ENCODE peak calls at places on chromosome 15, in five cellular contexts. One of them, this sample, is unnamed.

GRCh38 chr15:68420186-68420684 is 11.7 kb downstream of the ITGA11 start:
- DNase-seq in colonic mucosa: peak
- DNase-seq in CD8-positive, alpha-beta T cell: no peak
- DNase-seq in HCT116: no peak
- DNase-seq in AG10803: no peak
- DNase-seq in this sample: no peak

GRCh38 chr15:77266708-77267387 is 153.1 kb downstream of the PEAK1 start:
- DNase-seq in colonic mucosa: no peak
- DNase-seq in CD8-positive, alpha-beta T cell: no peak
- DNase-seq in HCT116: peak
- DNase-seq in AG10803: peak
- DNase-seq in this sample: no peak

GRCh38 chr15:63250312-63250965 is 27.0 kb upstream of the APH1B start:
- DNase-seq in colonic mucosa: no peak
- DNase-seq in CD8-positive, alpha-beta T cell: no peak
- DNase-seq in HCT116: no peak
- DNase-seq in AG10803: peak
- DNase-seq in this sample: no peak

GRCh38 chr15:70582143-70582945 is 181.0 kb downstream of the UACA start:
- DNase-seq in colonic mucosa: no peak
- DNase-seq in CD8-positive, alpha-beta T cell: no peak
- DNase-seq in HCT116: no peak
- DNase-seq in AG10803: peak
- DNase-seq in this sample: no peak

GRCh38 chr15:45572627-45573026 is 14.6 kb upstream of the BLOC1S6 start:
- DNase-seq in colonic mucosa: no peak
- DNase-seq in CD8-positive, alpha-beta T cell: no peak
- DNase-seq in HCT116: no peak
- DNase-seq in AG10803: no peak
- DNase-seq in this sample: no peak

GRCh38 chr15:25055356-25056068 is 100.7 kb downstream of the SNRPN start:
- DNase-seq in colonic mucosa: peak
- DNase-seq in CD8-positive, alpha-beta T cell: no peak
- DNase-seq in HCT116: no peak
- DNase-seq in AG10803: no peak
- DNase-seq in this sample: no peak

GRCh38 chr15:78810377-78811123 is 714 bp downstream of the ADAMTS7 start:
- DNase-seq in colonic mucosa: peak
- DNase-seq in CD8-positive, alpha-beta T cell: no peak
- DNase-seq in HCT116: no peak
- DNase-seq in AG10803: peak
- DNase-seq in this sample: peak

GRCh38 chr15:27495963-27496459 is 525.0 kb downstream of the GABRG3 start:
- DNase-seq in colonic mucosa: no peak
- DNase-seq in CD8-positive, alpha-beta T cell: no peak
- DNase-seq in HCT116: no peak
- DNase-seq in AG10803: no peak
- DNase-seq in this sample: no peak

GRCh38 chr15:94286581-94286980 is 55.2 kb downstream of the MCTP2 start:
- DNase-seq in colonic mucosa: no peak
- DNase-seq in CD8-positive, alpha-beta T cell: no peak
- DNase-seq in HCT116: no peak
- DNase-seq in AG10803: no peak
- DNase-seq in this sample: no peak

GRCh38 chr15:70447927-70448698 is 315.2 kb downstream of the UACA start:
- DNase-seq in colonic mucosa: peak
- DNase-seq in CD8-positive, alpha-beta T cell: peak
- DNase-seq in HCT116: no peak
- DNase-seq in AG10803: no peak
- DNase-seq in this sample: no peak

GRCh38 chr15:33282226-33283020 is 28.3 kb upstream of the RYR3 start:
- DNase-seq in colonic mucosa: no peak
- DNase-seq in CD8-positive, alpha-beta T cell: no peak
- DNase-seq in HCT116: no peak
- DNase-seq in AG10803: no peak
- DNase-seq in this sample: no peak

GRCh38 chr15:58931985-58932384 is 1.5 kb downstream of the SLTM start:
- DNase-seq in colonic mucosa: peak
- DNase-seq in CD8-positive, alpha-beta T cell: no peak
- DNase-seq in HCT116: no peak
- DNase-seq in AG10803: peak
- DNase-seq in this sample: peak

GRCh38 chr15:45903283-45903682 is 268.5 kb downstream of the SQOR start:
- DNase-seq in colonic mucosa: no peak
- DNase-seq in CD8-positive, alpha-beta T cell: no peak
- DNase-seq in HCT116: no peak
- DNase-seq in AG10803: no peak
- DNase-seq in this sample: no peak

GRCh38 chr15:40420793-40421192 is 15.2 kb downstream of the IVD start:
- DNase-seq in colonic mucosa: peak
- DNase-seq in CD8-positive, alpha-beta T cell: no peak
- DNase-seq in HCT116: peak
- DNase-seq in AG10803: no peak
- DNase-seq in this sample: no peak

GRCh38 chr15:96261575-96262034 is 68.9 kb upstream of the NR2F2 start:
- DNase-seq in colonic mucosa: no peak
- DNase-seq in CD8-positive, alpha-beta T cell: no peak
- DNase-seq in HCT116: no peak
- DNase-seq in AG10803: no peak
- DNase-seq in this sample: no peak

GRCh38 chr15:93042211-93042610 is 46.8 kb downstream of the RGMA start:
- DNase-seq in colonic mucosa: no peak
- DNase-seq in CD8-positive, alpha-beta T cell: no peak
- DNase-seq in HCT116: no peak
- DNase-seq in AG10803: no peak
- DNase-seq in this sample: no peak

GRCh38 chr15:77191230-77191834 is 120.4 kb upstream of the TSPAN3 start:
- DNase-seq in colonic mucosa: no peak
- DNase-seq in CD8-positive, alpha-beta T cell: no peak
- DNase-seq in HCT116: no peak
- DNase-seq in AG10803: no peak
- DNase-seq in this sample: no peak

GRCh38 chr15:70357453-70357852 is 259.7 kb upstream of the TLE3 start:
- DNase-seq in colonic mucosa: no peak
- DNase-seq in CD8-positive, alpha-beta T cell: peak
- DNase-seq in HCT116: no peak
- DNase-seq in AG10803: no peak
- DNase-seq in this sample: no peak

GRCh38 chr15:78661001-78661400 is 20.0 kb upstream of the CHRNB4 start:
- DNase-seq in colonic mucosa: no peak
- DNase-seq in CD8-positive, alpha-beta T cell: no peak
- DNase-seq in HCT116: no peak
- DNase-seq in AG10803: no peak
- DNase-seq in this sample: no peak

GRCh38 chr15:44045661-44046060 is 149.4 kb downstream of the FRMD5 start:
- DNase-seq in colonic mucosa: no peak
- DNase-seq in CD8-positive, alpha-beta T cell: no peak
- DNase-seq in HCT116: no peak
- DNase-seq in AG10803: no peak
- DNase-seq in this sample: no peak

GRCh38 chr15:49370782-49371181 is 52.3 kb upstream of the FGF7 start:
- DNase-seq in colonic mucosa: no peak
- DNase-seq in CD8-positive, alpha-beta T cell: no peak
- DNase-seq in HCT116: peak
- DNase-seq in AG10803: peak
- DNase-seq in this sample: no peak
- TF ChIP-seq CTCF in colonic mucosa: no peak
- TF ChIP-seq CTCF in CD8-positive, alpha-beta T cell: no peak
- TF ChIP-seq CTCF in HCT116: peak
- TF ChIP-seq CTCF in AG10803: peak
- TF ChIP-seq CTCF in this sample: no peak

DNA sequence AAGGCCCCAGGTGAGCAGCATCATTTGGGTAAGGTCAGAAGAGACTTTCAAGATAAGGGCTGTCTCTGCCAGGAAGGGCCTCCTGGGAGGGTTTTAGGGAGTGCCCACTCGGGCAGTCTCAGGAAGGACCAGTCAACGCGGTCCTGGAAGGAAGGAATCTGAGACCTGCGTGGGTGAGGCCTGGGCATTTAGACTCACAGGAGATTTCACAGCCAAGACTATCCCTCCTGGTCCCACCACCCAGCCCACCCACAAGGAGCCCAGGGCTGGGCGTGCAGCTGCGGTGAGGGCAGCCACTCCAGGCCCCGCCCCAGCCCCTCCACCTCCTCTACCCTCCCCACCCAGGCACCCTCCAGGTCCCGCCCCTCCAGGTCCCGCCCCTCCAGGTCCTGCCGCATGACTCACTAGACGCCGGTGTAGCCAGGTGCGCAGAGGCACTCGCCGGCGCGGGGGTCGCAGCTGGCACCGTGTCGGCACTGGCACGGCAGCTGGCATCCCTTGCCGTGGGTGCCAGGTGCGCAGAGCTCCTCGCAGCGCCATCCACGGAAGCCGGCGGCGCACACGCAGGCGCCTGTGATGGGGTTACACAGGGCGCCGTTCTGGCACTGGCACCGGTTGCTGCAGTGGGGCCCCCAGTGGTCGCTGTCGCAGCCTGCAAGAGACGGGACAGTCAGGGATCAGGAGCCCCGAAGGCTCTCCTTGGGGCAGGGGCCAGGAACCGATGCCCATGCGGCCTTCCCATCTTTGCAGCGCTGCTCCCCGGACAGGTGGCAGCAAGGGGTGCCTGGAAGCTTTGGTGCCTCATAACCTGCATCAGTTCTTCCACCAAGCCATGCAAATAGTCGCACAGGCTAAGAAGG is 112.8 kb downstream of the RAB11A start:
- DNase-seq in colonic mucosa: peak
- DNase-seq in CD8-positive, alpha-beta T cell: peak
- DNase-seq in HCT116: peak
- DNase-seq in AG10803: no peak
- DNase-seq in this sample: peak
- TF ChIP-seq CTCF in colonic mucosa: no peak
- TF ChIP-seq CTCF in CD8-positive, alpha-beta T cell: peak
- TF ChIP-seq CTCF in HCT116: peak
- TF ChIP-seq CTCF in AG10803: no peak
- TF ChIP-seq CTCF in this sample: peak

DNA sequence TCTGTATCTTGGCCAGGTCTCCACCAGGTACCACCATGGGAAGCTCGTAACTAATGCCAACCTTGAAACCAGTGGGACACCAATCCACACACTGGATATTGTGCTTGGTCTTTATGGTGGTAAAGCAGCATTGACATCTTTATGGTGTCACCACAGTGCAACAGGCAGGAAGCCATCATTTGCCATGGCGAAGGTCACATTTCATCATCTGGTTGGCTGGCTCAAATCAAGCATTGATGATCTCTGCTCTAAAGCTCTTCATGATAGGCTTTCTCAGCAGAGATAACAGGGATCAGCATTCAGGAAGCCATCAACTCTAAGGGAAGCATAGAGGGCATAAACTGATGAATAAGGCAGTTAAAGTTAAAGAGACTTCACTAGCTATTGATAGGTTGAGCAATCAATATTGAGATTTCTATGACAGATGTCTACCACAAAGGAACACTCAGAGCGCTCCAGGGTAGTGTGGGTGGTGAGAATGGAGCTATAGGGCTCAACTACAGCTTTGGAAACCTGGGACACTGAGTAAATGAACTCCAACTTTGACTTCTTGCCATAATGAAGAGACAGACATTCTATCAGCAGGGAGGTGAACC is 54.1 kb upstream of the ACTC1 start:
- DNase-seq in colonic mucosa: no peak
- DNase-seq in CD8-positive, alpha-beta T cell: no peak
- DNase-seq in HCT116: no peak
- DNase-seq in AG10803: no peak
- DNase-seq in this sample: no peak
- TF ChIP-seq CTCF in colonic mucosa: no peak
- TF ChIP-seq CTCF in CD8-positive, alpha-beta T cell: no peak
- TF ChIP-seq CTCF in HCT116: no peak
- TF ChIP-seq CTCF in AG10803: no peak
- TF ChIP-seq CTCF in this sample: no peak

DNA sequence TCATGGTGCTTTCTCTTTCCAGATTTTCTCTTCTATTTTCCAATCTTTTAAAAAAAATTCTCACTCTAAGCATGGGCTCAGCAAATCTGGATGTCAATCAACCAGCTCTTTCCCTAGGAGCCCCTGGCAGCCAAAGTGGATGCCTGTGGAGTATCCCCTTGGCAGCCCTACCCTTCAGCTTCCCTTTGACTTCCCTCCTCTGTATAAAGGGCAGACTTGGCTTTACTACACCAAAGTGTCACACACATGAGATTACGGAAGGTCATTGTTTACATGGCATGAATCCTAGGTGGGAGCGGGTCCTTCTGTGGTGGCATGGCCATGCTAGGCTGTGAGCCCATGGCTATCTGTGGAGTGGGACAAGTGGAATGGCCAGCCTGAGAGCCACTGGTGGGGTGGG is 379.9 kb downstream of the GABRB3 start:
- DNase-seq in colonic mucosa: no peak
- DNase-seq in CD8-positive, alpha-beta T cell: no peak
- DNase-seq in HCT116: no peak
- DNase-seq in AG10803: no peak
- DNase-seq in this sample: no peak
- TF ChIP-seq CTCF in colonic mucosa: no peak
- TF ChIP-seq CTCF in CD8-positive, alpha-beta T cell: no peak
- TF ChIP-seq CTCF in HCT116: no peak
- TF ChIP-seq CTCF in AG10803: no peak
- TF ChIP-seq CTCF in this sample: no peak

GRCh38 chr15:90090226-90090848 is 11.9 kb downstream of the IDH2 start:
- DNase-seq in colonic mucosa: no peak
- DNase-seq in CD8-positive, alpha-beta T cell: no peak
- DNase-seq in HCT116: no peak
- DNase-seq in AG10803: no peak
- DNase-seq in this sample: no peak

GRCh38 chr15:90084876-90085423 is 17.3 kb downstream of the IDH2 start:
- DNase-seq in colonic mucosa: no peak
- DNase-seq in CD8-positive, alpha-beta T cell: no peak
- DNase-seq in HCT116: no peak
- DNase-seq in AG10803: no peak
- DNase-seq in this sample: no peak

GRCh38 chr15:90086868-90087268 is 15.4 kb downstream of the IDH2 start:
- DNase-seq in colonic mucosa: peak
- DNase-seq in CD8-positive, alpha-beta T cell: peak
- DNase-seq in HCT116: no peak
- DNase-seq in AG10803: peak
- DNase-seq in this sample: peak

GRCh38 chr15:90085565-90085964 is 16.7 kb downstream of the IDH2 start:
- DNase-seq in colonic mucosa: no peak
- DNase-seq in CD8-positive, alpha-beta T cell: no peak
- DNase-seq in HCT116: no peak
- DNase-seq in AG10803: no peak
- DNase-seq in this sample: no peak

DNA sequence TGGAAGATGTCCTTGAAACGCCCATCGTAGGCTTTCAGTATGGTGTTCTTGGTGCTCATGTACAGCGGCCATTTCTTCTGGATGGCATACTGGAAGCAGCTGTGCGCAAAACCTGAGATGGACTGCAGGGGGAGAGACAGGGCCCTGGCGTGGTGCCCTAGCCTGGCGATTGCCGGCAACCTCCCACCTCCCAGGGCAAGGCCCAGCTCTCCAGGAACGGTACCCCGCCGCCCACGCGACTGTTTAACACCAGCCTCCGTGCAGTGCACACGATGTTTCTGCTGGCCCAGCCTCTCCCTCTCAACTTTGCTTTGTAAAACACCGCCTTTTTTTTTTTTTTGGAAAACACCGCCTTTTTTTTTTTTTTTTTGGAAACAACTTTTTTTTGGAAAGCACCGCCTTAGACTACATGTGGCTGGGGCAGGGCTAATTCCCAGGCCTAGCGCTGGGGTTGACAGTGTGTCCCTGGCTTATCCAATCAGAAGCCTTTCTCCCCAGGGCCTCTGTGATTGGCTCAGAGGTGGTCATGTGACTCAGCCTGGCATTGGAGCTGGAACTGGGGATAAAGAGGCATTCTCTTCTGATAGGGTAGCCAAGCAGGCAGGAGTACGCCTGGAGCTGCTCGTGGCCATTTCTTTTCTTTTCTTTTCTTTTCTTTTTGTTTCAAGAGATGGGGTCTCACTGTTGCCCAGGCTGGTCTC is 14.7 kb downstream of the IDH2 start:
- DNase-seq in colonic mucosa: no peak
- DNase-seq in CD8-positive, alpha-beta T cell: no peak
- DNase-seq in HCT116: no peak
- DNase-seq in AG10803: peak
- DNase-seq in this sample: no peak
- TF ChIP-seq CTCF in colonic mucosa: no peak
- TF ChIP-seq CTCF in CD8-positive, alpha-beta T cell: no peak
- TF ChIP-seq CTCF in HCT116: peak
- TF ChIP-seq CTCF in AG10803: peak
- TF ChIP-seq CTCF in this sample: no peak

This sample was measured in GM10248.